ENCODE peak calls at places on chromosomes 2 and 18, in seven cellular contexts. R, P, B, H, C, E and D are unnamed samples.
A peak's percentile ranks its signal among the peaks of the same experiment; 100 is the strongest.

GRCh38 chr2:36371070-36371962 is 15.7 kb downstream of the CRIM1 start:
- DNase-seq in R (peak; percentile 42), P (no peak), B (no peak), H (peak; percentile 65), C (no peak), E (no peak), D (no peak)

GRCh38 chr2:186422226-186422625 is 63.8 kb upstream of the ZC3H15 start:
- DNase-seq in R (peak; percentile 93), P (peak; percentile 96), B (no peak), H (peak; percentile 99), C (no peak), E (no peak), D (no peak)

GRCh38 chr2:149418065-149418464 is 87.7 kb downstream of the LYPD6 start:
- DNase-seq in R (no peak), P (no peak), B (no peak), H (no peak), C (no peak), E (no peak), D (no peak)

GRCh38 chr2:195038158-195038557 is 618.9 kb upstream of the SLC39A10 start:
- DNase-seq in R (no peak), P (no peak), B (no peak), H (no peak), C (no peak), E (no peak), D (no peak)

GRCh38 chr2:144258154-144258553 is 261.8 kb downstream of the ZEB2 start:
- DNase-seq in R (no peak), P (no peak), B (no peak), H (no peak), C (no peak), E (no peak), D (no peak)

GRCh38 chr2:37671816-37672103 is 318 bp upstream of the CDC42EP3 start:
- DNase-seq in R (no peak), P (no peak), B (no peak), H (no peak), C (no peak), E (no peak), D (no peak)

GRCh38 chr18:27863780-27864430 is 313.0 kb downstream of the CDH2 start:
- DNase-seq in R (no peak), P (no peak), B (peak; percentile 15), H (no peak), C (no peak), E (no peak), D (no peak)

GRCh38 chr18:34649072-34649471 is 61.0 kb upstream of the DTNA start:
- DNase-seq in R (peak; percentile 9), P (peak; percentile 56), B (no peak), H (peak; percentile 64), C (no peak), E (no peak), D (no peak)

GRCh38 chr2:239078128-239078924 is 230.4 kb downstream of the TWIST2 start:
- DNase-seq in R (no peak), P (no peak), B (no peak), H (no peak), C (peak; percentile 43), E (no peak), D (no peak)

GRCh38 chr18:47265197-47265596 is 13.7 kb upstream of the SKOR2 start:
- DNase-seq in R (peak; percentile 31), P (peak; percentile 1), B (no peak), H (no peak), C (no peak), E (no peak), D (no peak)

GRCh38 chr18:72727776-72728175 is 140.0 kb downstream of the NETO1 start:
- DNase-seq in R (no peak), P (no peak), B (no peak), H (no peak), C (no peak), E (no peak), D (no peak)

GRCh38 chr18:72601481-72601880 is 57.3 kb upstream of the CBLN2 start:
- DNase-seq in R (no peak), P (no peak), B (no peak), H (no peak), C (no peak), E (no peak), D (peak; percentile 36)

GRCh38 chr18:11842562-11842961 is 8.7 kb upstream of the CHMP1B start:
- DNase-seq in R (no peak), P (no peak), B (no peak), H (no peak), C (no peak), E (no peak), D (peak; percentile 35)

GRCh38 chr18:79769698-79770500 is 27.8 kb upstream of the KCNG2 start:
- DNase-seq in R (no peak), P (no peak), B (no peak), H (no peak), C (no peak), E (no peak), D (peak; percentile 5)
- H3K4me3 ChIP-seq in R (no peak overlapping the region), P (no peak overlapping the region), B (no peak overlapping the region), H (no peak overlapping the region), C (no peak overlapping the region), E (no peak overlapping the region), D (no peak overlapping the region)

GRCh38 chr2:163132850-163133249 is 294.3 kb upstream of the KCNH7 start:
- DNase-seq in R (peak; percentile 12), P (peak; percentile 2), B (no peak), H (peak; percentile 3), C (no peak), E (no peak), D (no peak)
- TF ChIP-seq CTCF in R (peak; percentile 46), P (peak; percentile 56), B (peak; percentile 8), H (peak; percentile 34), C (peak; percentile 11), E (no peak), D (peak; percentile 82)

DNA sequence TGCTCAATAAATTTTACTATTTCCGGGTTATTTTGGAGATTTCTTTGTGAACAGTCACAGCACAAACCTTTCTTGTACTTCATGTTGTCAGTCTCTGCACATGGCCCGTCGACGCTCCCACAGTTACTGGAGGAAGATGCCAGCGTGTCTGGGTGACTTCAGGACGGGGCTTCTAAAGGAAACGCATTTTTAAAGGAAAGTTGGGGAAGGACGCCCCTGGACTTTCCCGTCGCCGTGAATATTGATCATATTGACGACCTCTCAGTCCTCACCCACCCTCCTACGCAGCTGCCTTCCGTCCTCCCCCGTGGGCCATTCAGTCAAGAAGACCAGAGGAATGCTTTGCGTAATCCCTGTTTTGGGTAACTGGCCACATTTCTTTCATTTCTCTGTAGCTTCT is 71.1 kb upstream of the SNTG2 start:
- DNase-seq in R (no peak), P (no peak), B (no peak), H (no peak), C (no peak), E (no peak), D (peak; percentile 20)
- H3K9me3 ChIP-seq in R (no peaks in the 10 kb centered on the region), P (peaks cover 34% of the 10 kb centered on the region), B (peaks cover 2% of the 10 kb centered on the region), H (no peaks in the 10 kb centered on the region), C (no peaks in the 10 kb centered on the region), E (no peaks in the 10 kb centered on the region), D (no peaks in the 10 kb centered on the region)

DNA sequence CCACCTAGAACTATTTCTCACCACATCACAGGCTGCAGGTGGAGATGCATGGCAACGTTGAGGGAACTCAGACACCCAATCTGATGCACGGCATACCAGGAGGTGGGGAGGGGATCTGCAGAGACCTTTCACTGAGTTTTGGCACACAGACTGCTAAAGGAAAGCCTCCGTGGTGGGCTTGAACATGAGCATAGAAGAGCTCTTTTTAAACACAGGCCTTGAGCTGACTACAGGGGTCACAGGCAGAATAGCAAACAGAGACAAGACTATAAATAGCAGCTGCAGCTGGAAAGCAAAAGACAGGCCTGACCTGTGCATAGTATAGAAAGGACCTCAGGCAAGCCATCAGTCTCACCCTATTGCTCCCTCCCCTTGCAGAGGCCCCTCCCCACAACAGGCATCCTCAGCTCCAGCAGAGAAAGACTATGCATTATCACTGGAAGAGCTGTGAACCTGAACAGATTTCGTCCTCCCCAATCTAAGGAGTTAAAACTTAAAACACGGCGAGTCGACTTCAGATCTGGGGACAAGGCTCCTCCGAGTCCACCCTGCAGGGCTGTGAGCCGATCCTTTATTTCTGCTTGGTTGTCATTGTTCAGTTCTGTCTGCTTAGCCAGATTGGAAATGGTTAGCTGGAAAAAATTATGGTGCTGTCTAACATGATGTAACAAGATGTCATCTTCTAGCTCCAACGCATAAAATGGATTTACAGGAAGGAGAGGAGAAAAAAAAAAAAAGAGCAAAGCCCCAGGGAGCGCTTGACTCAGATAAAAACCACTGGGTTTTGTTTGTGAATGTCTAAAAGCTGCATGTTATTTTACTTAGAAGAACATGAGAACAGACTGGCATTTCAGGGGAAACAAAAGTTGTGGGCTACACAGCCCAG is 25.3 kb upstream of the LCLAT1 start:
- DNase-seq in R (peak; percentile 82), P (peak; percentile 84), B (no peak), H (peak; percentile 88), C (peak; percentile 70), E (no peak), D (peak; percentile 68)
- H3K4me3 ChIP-seq in R (no peak overlapping the region), P (no peak overlapping the region), B (no peak overlapping the region), H (no peak overlapping the region), C (peak overlapping the region; percentile 49), E (no peak overlapping the region), D (no peak overlapping the region)